ENCODE peak calls at places on chromosome 1, in four cellular contexts. Q, C, I and Z are unnamed samples.

GRCh38 chr1:110336300-110337039 is 2.7 kb upstream of the RBM15 start:
- DNase-seq in C (no peak), Q (no peak), I (no peak), Z (peak)

GRCh38 chr1:110136911-110137310 is 13.4 kb upstream of the SLC6A17 start:
- DNase-seq in I (no peak), C (no peak), Q (peak), Z (no peak)

GRCh38 chr1:229842302-229843255 is 216.5 kb downstream of the URB2 start:
- DNase-seq in I (no peak), Q (no peak), C (no peak), Z (no peak)

GRCh38 chr1:207813513-207813881 is 61.6 kb downstream of the CD46 start:
- DNase-seq in I (no peak), C (no peak), Q (no peak), Z (no peak)

GRCh38 chr1:77762072-77762476 is 2.4 kb upstream of the USP33 start:
- DNase-seq in C (peak), Q (peak), I (no peak), Z (no peak)

GRCh38 chr1:108049083-108049819 is 84.3 kb upstream of the VAV3 start:
- DNase-seq in I (no peak), Q (peak), C (no peak), Z (peak)

GRCh38 chr1:152904688-152905440 is 3.5 kb upstream of the IVL start:
- DNase-seq in Q (no peak), C (no peak), I (no peak), Z (no peak)

GRCh38 chr1:67618285-67619018 is 66.5 kb upstream of the GADD45A start:
- DNase-seq in Q (peak), C (peak), I (no peak), Z (peak)

GRCh38 chr1:236204656-236205055 is 62.3 kb downstream of the GPR137B start:
- DNase-seq in C (peak), Q (no peak), I (no peak), Z (no peak)

GRCh38 chr1:56577859-56578663 is 1.3 kb downstream of the PLPP3 start:
- DNase-seq in Q (peak), C (peak), I (no peak), Z (peak)

GRCh38 chr1:45913183-45913924 is 109.9 kb downstream of the MAST2 start:
- DNase-seq in I (no peak), C (peak), Q (peak), Z (no peak)

GRCh38 chr1:207024202-207025143 is 8.1 kb downstream of the C1orf116 start:
- DNase-seq in I (no peak), C (no peak), Q (no peak), Z (no peak)

GRCh38 chr1:228004331-228004871 is 2.4 kb upstream of the WNT3A start:
- DNase-seq in C (no peak), I (no peak), Q (no peak), Z (peak)

GRCh38 chr1:110464340-110464739 is 13.4 kb downstream of the PROK1 start:
- DNase-seq in C (peak), Q (peak), I (no peak), Z (no peak)

GRCh38 chr1:98947071-98947470 is 57.6 kb downstream of the PLPPR5 start:
- DNase-seq in Q (no peak), C (no peak), I (no peak), Z (no peak)

GRCh38 chr1:29496701-29497100 is 260.4 kb downstream of the PTPRU start:
- DNase-seq in C (no peak), Q (no peak), I (no peak), Z (no peak)
- H3K14ac ChIP-seq in C (no peak), Q (no peak), I (no peak), Z (no peak)

DNA sequence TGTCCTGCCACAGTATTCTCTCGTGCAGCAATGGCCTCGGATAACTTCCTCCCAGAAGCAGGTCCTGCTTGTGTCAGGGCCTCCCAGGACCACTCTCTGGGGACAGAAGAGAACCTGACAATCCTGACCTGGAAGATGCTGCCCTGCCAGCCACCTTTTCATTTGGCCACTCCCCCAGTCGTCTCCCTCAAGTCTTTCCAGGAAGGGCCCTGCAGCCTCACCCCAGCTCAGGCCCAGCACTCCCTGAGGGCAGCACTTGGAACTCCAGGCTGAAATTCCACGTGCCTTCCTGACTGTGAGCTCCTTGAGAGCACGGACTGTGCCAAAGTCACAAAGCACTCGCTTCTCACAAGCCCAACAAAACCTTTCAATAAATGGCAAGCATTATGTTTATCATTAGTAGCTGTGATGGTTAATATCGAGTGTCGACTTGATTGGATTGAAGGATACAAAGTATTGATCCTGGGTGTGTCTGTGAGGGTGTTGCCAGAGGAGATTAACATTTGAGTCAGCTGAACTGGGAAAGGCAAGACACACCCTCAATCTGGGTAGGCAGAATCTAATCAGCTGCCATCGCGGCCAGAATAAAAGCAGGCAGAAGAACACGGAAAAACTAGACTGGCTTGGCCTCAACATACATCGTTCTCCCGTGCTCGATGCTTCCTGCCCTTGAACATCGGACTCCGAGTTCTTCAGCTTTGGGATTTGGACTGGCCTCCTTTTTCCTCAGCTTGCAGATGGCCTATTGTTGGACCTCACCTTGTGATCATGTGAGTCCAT is 2.3 kb upstream of the CLEC20A start:
- DNase-seq in I (no peak), C (no peak), Q (no peak), Z (no peak)
- H2AFZ ChIP-seq in I (no peak), C (peak), Q (no peak), Z (no peak)

GRCh38 chr1:195820925-195821324 is 787.3 kb downstream of the KCNT2 start:
- DNase-seq in Q (no peak), I (no peak), C (no peak), Z (no peak)
- H4K91ac ChIP-seq in Q (no peak), I (no peak), C (no peak), Z (no peak)

GRCh38 chr1:159917533-159917932 is 7.8 kb downstream of the TAGLN2 start:
- DNase-seq in Q (peak), I (no peak), C (no peak), Z (no peak)
- H3K14ac ChIP-seq in Q (no peak), I (no peak), C (peak), Z (no peak)

DNA sequence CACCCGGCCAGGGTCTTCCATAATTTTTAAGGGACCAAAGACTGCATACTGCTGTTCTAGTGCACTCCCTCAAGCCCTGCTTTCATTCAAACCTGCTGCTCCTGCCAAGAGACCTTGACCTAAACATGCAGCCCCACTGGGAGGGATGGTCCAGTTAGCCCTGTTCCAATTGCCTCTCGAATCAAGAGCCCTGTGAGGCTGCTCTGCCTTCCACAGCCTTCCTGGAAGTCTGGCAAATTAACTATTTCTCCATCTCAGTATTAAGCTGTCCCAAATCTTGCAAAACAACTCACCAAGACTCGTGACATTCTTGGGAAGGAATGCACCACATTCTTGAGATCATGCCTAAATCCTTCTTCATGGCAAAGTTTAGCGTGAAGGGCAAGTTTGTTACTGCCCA is 231.3 kb downstream of the C1orf94 start:
- DNase-seq in C (no peak), Q (no peak), I (no peak), Z (peak)
- H2AFZ ChIP-seq in C (no peak), Q (no peak), I (no peak), Z (no peak)

GRCh38 chr1:31797216-31797615 is 18.6 kb downstream of the SPOCD1 start:
- DNase-seq in Q (no peak), C (no peak), I (no peak), Z (no peak)

GRCh38 chr1:31798086-31798432 is 17.8 kb downstream of the SPOCD1 start:
- DNase-seq in I (no peak), Q (no peak), C (no peak), Z (no peak)

GRCh38 chr1:31799895-31800676 is 15.7 kb downstream of the SPOCD1 start:
- DNase-seq in I (no peak), Q (no peak), C (no peak), Z (no peak)

GRCh38 chr1:31799196-31799894 is 16.5 kb downstream of the SPOCD1 start:
- DNase-seq in C (no peak), I (no peak), Q (no peak), Z (no peak)

GRCh38 chr1:31798433-31799195 is 17.2 kb downstream of the SPOCD1 start:
- DNase-seq in I (no peak), Q (peak), C (peak), Z (peak)
- H4K91ac ChIP-seq in I (peak), Q (peak), C (peak), Z (peak)

DNA sequence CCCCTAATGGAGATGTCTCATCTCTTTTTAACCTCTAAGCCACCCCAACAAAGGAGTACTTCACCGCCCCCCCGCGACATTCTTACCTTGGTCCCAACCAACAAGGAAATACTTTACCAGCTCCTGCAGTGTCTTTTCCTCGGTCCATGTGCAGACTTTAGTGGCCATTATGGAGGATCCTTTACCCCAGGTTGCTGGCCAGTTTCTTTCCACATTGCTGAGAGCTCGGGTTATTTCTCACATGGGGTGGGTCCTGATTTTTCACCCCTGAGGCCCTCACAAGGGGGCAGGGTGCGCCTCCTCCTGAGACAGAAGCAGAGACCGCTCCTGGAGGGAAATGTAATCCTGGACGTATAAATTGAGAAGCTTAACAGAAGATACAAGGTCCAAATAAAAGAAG is 3.0 kb upstream of the AADACL3 start:
- DNase-seq in C (no peak), Q (no peak), I (no peak), Z (no peak)
- H3K14ac ChIP-seq in C (no peak), Q (no peak), I (no peak), Z (peak)

GRCh38 chr1:118927826-118928225 is 60.3 kb downstream of the TBX15 start:
- DNase-seq in C (no peak), Q (no peak), I (no peak), Z (no peak)
- H2AFZ ChIP-seq in C (no peak), Q (no peak), I (no peak), Z (no peak)